ENCODE peak calls at places on chromosomes 16 and 17, in seven cellular contexts. J, D, S, R, C, K and Z are unnamed samples. For H3K9me3, the result is how much of the 10 kb centered on the place peaks cover.

GRCh38 chr17:34895388-34895787 is 65.9 kb downstream of the CCT6B start:
- DNase-seq in J (no peak), C (no peak), D (no peak), S (no peak), K (no peak), R (no peak), Z (no peak)

GRCh38 chr17:42682400-42683384 is at the start of gene CNTNAP1:
- DNase-seq in S (no peak), K (peak), J (no peak), C (peak), D (peak), R (peak), Z (peak)

GRCh38 chr17:80187090-80187489 is 17.3 kb downstream of the CARD14 start:
- DNase-seq in J (peak), S (no peak), K (no peak), C (no peak), D (peak), R (no peak), Z (no peak)

GRCh38 chr16:68417711-68418301 is 30.5 kb downstream of the SMPD3 start:
- DNase-seq in R (no peak), C (no peak), J (no peak), K (peak), D (no peak), S (peak), Z (no peak)

GRCh38 chr16:66370786-66371684 is 4.5 kb downstream of the CDH5 start:
- DNase-seq in R (no peak), D (no peak), K (no peak), J (no peak), C (peak), S (no peak), Z (no peak)

GRCh38 chr16:8528471-8528870 is 61.8 kb downstream of the TMEM114 start:
- DNase-seq in R (no peak), D (no peak), J (no peak), S (no peak), C (no peak), K (no peak), Z (no peak)

GRCh38 chr16:2953706-2954105 is 10.4 kb upstream of the KREMEN2 start:
- DNase-seq in C (no peak), K (no peak), D (no peak), R (no peak), J (no peak), S (no peak), Z (no peak)

GRCh38 chr16:48547530-48547929 is 62.5 kb downstream of the N4BP1 start:
- DNase-seq in K (no peak), S (no peak), R (no peak), J (no peak), C (no peak), D (no peak), Z (no peak)

GRCh38 chr16:11050536-11050935 is 106.2 kb downstream of the CLEC16A start:
- DNase-seq in J (no peak), D (no peak), S (no peak), C (no peak), R (no peak), K (no peak), Z (peak)

GRCh38 chr17:32461853-32462617 is 17.7 kb downstream of the PSMD11 start:
- DNase-seq in S (no peak), J (peak), R (peak), K (peak), C (peak), D (peak), Z (no peak)

GRCh38 chr16:67873435-67874146 is 739 bp downstream of the EDC4 start:
- DNase-seq in D (no peak), C (no peak), S (no peak), R (no peak), J (no peak), K (no peak), Z (no peak)

GRCh38 chr17:57666946-57667345 is 78.2 kb downstream of the CCDC182 start:
- DNase-seq in K (no peak), J (no peak), R (no peak), S (no peak), C (peak), D (no peak), Z (peak)

GRCh38 chr17:42760652-42761581 is at the start of gene RAMP2:
- DNase-seq in J (no peak), R (no peak), S (no peak), C (peak), K (peak), D (peak), Z (peak)

GRCh38 chr17:35766489-35766877 is 5.8 kb downstream of the C17orf50 start:
- DNase-seq in S (no peak), D (no peak), J (no peak), C (no peak), R (no peak), K (no peak), Z (no peak)

GRCh38 chr17:41571561-41572434 is at the start of gene KRT9:
- DNase-seq in S (no peak), D (no peak), R (no peak), J (no peak), C (no peak), K (no peak), Z (no peak)

GRCh38 chr16:67637625-67638024 is 7.3 kb upstream of the CARMIL2 start:
- DNase-seq in C (no peak), K (no peak), R (no peak), J (no peak), S (no peak), D (no peak), Z (no peak)

GRCh38 chr16:84957192-84957591 is 54.1 kb downstream of the ZDHHC7 start:
- DNase-seq in J (no peak), C (no peak), K (no peak), R (no peak), S (no peak), D (no peak), Z (no peak)
- TF ChIP-seq EP300 in J (no peak), C (no peak), K (no peak), R (no peak), S (no peak), D (no peak), Z (no peak)

DNA sequence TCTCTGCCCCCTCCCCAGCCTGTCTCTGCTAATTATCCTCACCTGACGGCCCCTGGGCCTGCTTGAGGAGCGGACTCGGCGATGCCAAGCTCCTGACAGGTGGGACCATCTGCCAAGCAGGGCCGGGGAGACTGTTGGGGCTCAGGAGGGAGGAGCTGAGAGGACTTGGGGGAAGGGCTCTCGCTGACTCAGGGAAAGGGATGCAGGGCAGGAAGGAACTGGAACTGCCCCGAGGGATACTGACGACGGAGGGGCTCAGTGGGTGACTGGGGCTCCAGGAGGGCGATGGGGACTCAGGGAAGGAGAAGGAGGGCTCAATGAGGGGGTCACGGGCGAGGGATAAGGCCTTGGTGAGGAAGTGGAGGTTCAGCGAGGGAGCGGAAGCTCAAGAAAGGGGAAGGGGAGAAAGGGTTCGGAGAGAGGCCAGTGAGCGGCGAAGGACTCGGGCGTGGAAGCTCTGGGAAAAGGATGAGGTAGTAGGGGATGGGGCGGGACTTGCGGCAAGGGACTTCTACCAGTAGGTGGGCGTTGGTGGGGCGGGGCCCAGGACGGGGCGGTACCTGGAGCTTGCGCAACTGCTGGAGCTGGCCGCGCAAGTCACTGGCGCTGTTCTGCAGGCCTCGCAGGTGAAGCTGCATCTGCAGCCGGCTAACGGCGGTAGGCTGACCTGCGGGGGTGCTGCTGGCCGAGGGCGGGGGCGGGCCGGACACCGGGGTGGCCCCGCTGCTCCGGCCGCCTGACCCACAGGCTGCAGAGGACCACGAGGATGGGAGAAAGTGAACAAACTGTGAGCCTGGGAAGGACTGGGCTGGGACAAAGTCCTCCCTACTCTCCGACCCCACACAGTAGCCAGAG is 46.5 kb downstream of the SRCIN1 start:
- DNase-seq in K (peak), D (peak), S (peak), J (peak), R (peak), C (peak), Z (peak)
- TF ChIP-seq POLR2A in K (no peak), D (peak), S (no peak), J (no peak), R (no peak), C (peak), Z (no peak)

DNA sequence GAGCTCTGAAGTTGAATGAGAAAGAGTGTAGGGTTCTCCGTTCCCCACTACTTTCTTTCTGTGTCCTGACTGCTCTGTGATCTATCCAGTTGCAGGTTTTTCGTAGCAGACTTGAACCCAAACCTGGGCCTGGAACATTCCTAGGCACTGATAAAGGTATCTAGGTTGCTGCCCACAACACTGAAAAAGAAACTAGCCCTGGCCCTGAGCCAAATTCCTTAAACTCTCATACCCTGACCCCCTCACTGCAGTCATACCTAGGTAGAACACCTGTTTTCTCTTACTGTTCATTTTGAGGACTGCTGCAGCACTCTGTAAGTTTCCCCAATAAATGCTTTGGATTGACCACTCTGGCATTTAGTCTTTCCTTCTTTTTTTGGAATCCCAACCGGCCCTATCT is 5.4 kb downstream of the HYDIN start:
- DNase-seq in K (no peak), D (no peak), C (no peak), R (no peak), J (no peak), S (no peak), Z (no peak)
- H3K9me3 ChIP-seq in K (under half), D (under half), C (under half), R (under half), J (under half), S (under half), Z (under half)

DNA sequence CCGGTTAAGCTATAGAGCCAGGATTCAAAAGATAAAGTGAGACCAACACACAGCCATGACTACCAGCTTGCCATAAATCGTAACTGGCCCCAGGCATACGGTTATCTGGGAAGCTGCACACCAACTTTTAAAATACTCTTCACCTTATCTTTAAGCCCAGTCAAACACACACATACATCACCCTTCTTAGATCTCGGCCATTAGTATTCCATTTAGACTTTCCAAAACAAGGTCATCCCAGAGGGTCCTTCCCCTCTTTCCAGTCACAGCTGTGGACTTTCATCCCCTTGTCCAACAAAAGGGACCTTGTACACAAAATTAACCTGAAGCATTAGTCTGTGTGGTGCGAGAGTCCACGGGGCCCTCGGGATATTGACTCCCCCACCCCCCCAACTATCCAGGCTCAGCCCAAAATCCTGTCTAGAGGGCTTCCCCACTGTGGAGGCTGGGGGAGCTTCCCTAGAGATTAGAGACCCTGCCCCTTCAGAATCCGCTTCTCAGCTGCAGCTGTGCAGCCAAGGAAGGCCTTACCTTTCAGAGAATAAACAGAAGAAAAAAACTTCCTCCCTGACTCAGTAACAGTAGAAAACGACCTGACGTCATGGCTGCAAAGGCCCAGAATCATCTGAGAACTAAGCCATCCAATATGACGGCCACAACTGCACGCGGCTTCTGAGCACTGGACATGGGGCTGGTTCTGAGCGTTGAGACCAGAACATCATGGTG is 9.9 kb downstream of the ZFHX3 start:
- DNase-seq in R (peak), J (no peak), K (no peak), S (no peak), C (no peak), D (no peak), Z (peak)
- TF ChIP-seq EP300 in R (peak), J (no peak), K (no peak), S (no peak), C (no peak), D (no peak), Z (no peak)

GRCh38 chr17:73066148-73066884 is 26.2 kb downstream of the SLC39A11 start:
- DNase-seq in D (no peak), K (no peak), J (no peak), C (no peak), S (no peak), R (no peak), Z (no peak)
- TF ChIP-seq POLR2A in D (no peak), K (no peak), J (no peak), C (no peak), S (no peak), R (no peak), Z (no peak)

GRCh38 chr17:22692801-22693171 is 1000.5 kb downstream of the KCNJ18 start:
- DNase-seq in C (no peak), J (no peak), K (no peak), S (no peak), R (no peak), D (no peak), Z (no peak)
- H3K9me3 ChIP-seq in C (under half), J (under half), K (under half), S (under half), R (under half), D (under half), Z (under half)

DNA sequence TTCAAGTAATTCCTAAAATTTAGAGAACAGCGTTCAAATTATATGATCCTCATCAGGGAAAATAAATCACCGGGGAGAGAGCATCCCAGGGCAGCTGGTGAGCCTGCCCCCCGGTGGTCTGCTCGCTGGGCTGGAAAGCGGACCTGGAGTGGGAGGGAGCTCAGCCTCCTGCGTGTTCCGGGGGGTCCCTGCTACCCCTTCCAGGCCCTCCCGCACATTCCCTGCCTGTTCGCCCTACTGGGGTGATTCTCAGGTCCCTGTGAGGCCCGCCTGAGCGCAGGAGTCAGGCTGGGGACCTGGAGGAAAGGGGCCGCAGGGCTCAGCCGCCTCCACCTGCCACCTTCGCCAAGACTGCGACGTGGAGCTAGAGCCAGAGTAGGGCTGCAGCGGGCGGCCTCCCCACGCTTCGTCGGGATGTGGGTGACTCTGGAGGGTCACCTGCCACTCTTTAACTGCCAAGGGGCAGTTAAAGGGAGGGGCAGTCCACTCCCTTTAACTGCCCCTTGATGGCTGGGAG is 28.8 kb downstream of the SLC7A5 start:
- DNase-seq in J (no peak), S (no peak), K (no peak), D (no peak), R (no peak), C (no peak), Z (no peak)
- TF ChIP-seq EP300 in J (no peak), S (no peak), K (no peak), D (no peak), R (no peak), C (no peak), Z (no peak)

DNA sequence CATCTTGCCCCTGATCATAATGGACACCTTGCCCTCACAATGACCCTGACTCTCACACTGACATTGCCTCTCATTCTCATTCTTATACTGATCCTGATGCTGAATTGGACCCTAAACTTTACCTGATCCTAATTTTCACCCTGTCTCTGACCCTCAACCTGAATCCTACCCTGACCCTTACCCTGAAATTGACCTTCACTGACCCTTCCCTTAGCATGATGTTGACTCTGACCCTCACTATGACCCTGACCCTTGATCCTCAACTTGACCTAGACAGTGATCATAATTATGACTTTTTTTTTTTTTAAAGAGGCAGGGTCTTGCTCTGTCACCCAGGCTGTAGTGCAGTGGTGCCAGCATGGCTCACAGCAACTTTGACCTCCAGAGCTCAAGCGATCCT is 3.4 kb downstream of the AHSP start:
- DNase-seq in D (no peak), S (no peak), R (no peak), K (no peak), C (no peak), J (no peak), Z (no peak)
- TF ChIP-seq POLR2A in D (no peak), S (no peak), R (no peak), K (no peak), C (no peak), J (no peak), Z (no peak)

GRCh38 chr17:1624650-1625049 is 4.0 kb downstream of the SLC43A2 start:
- DNase-seq in D (no peak), J (no peak), R (no peak), K (no peak), S (no peak), C (no peak), Z (no peak)

GRCh38 chr17:1621273-1621954 is 7.2 kb downstream of the SLC43A2 start:
- DNase-seq in J (no peak), C (no peak), S (no peak), R (no peak), K (no peak), D (no peak), Z (no peak)

GRCh38 chr17:1625507-1626080 is 3.0 kb downstream of the SLC43A2 start:
- DNase-seq in C (no peak), K (peak), S (no peak), R (no peak), J (no peak), D (no peak), Z (no peak)

GRCh38 chr17:1625053-1625452 is 3.6 kb downstream of the SLC43A2 start:
- DNase-seq in K (no peak), J (no peak), S (no peak), R (no peak), D (no peak), C (no peak), Z (no peak)

DNA sequence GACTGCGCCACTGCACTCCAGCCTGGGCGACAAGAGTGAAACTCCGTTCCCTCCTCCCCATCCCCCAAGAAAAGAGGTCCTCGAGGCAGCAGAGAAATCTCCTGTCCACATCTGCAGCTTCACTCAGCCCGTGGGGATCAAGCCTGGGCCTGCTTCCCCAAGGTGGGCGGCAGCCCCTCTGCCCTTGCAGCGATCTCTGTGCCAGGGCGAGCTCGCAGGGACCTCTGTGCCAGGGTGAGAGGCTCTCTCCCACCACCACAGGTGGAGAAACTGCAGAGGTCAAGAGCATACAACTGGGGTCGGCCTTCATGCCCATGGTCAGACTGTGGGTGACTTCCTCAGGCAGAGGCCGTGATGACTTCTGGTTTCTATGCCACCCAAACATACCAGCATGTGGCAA is 5.6 kb downstream of the SLC43A2 start:
- DNase-seq in S (no peak), K (no peak), D (no peak), J (no peak), C (no peak), R (no peak), Z (no peak)
- H3K9me3 ChIP-seq in S (under half), K (under half), D (under half), J (under half), C (under half), R (under half), Z (under half)

GRCh38 chr16:19108409-19109287 is 5.1 kb upstream of the ITPRIPL2 start:
- DNase-seq in K (no peak), C (no peak), R (no peak), J (no peak), D (no peak), S (no peak), Z (no peak)
- TF ChIP-seq EP300 in K (no peak), C (no peak), R (no peak), J (no peak), D (no peak), S (no peak), Z (no peak)